ENCODE peak calls at places on chromosomes 12 and 14, in ten cellular contexts. One of them, this sample, is unnamed.

GRCh38 chr14:91946313-91947195 is 940 bp downstream of the FBLN5 start:
- DNase-seq in RCC 7860: no peak
- DNase-seq in SW480: no peak
- DNase-seq in amniotic stem cell: peak
- DNase-seq in NCI-H1092 treated with DMSO at 0.1 percent for 48 hours: no peak
- DNase-seq in NCI-H446: no peak
- DNase-seq in pancreas: no peak
- DNase-seq in NCI-H524: peak
- DNase-seq in NB4: no peak
- DNase-seq in stomach: no peak
- DNase-seq in this sample: no peak

GRCh38 chr12:53051881-53052412 is 2.1 kb downstream of the TNS2 start:
- DNase-seq in NCI-H1092 treated with DMSO at 0.1 percent for 48 hours: no peak
- DNase-seq in pancreas: no peak
- DNase-seq in NCI-H446: no peak
- DNase-seq in SW480: no peak
- DNase-seq in NCI-H524: no peak
- DNase-seq in NB4: no peak
- DNase-seq in RCC 7860: no peak
- DNase-seq in amniotic stem cell: no peak
- DNase-seq in stomach: no peak
- DNase-seq in this sample: no peak

GRCh38 chr12:120062976-120063579 is 53.5 kb downstream of the RAB35 start:
- DNase-seq in stomach: no peak
- DNase-seq in NCI-H524: no peak
- DNase-seq in NB4: no peak
- DNase-seq in SW480: no peak
- DNase-seq in pancreas: no peak
- DNase-seq in amniotic stem cell: no peak
- DNase-seq in RCC 7860: no peak
- DNase-seq in NCI-H446: no peak
- DNase-seq in NCI-H1092 treated with DMSO at 0.1 percent for 48 hours: no peak
- DNase-seq in this sample: no peak

GRCh38 chr12:85834378-85834777 is 1.8 kb downstream of the RASSF9 start:
- DNase-seq in RCC 7860: no peak
- DNase-seq in NCI-H524: no peak
- DNase-seq in NCI-H446: peak
- DNase-seq in NB4: no peak
- DNase-seq in pancreas: no peak
- DNase-seq in NCI-H1092 treated with DMSO at 0.1 percent for 48 hours: no peak
- DNase-seq in amniotic stem cell: no peak
- DNase-seq in SW480: peak
- DNase-seq in stomach: no peak
- DNase-seq in this sample: no peak

GRCh38 chr14:94612174-94612573 is at the start of gene SERPINA3:
- DNase-seq in NB4: no peak
- DNase-seq in SW480: no peak
- DNase-seq in NCI-H446: no peak
- DNase-seq in NCI-H524: no peak
- DNase-seq in stomach: no peak
- DNase-seq in RCC 7860: no peak
- DNase-seq in pancreas: no peak
- DNase-seq in NCI-H1092 treated with DMSO at 0.1 percent for 48 hours: no peak
- DNase-seq in amniotic stem cell: no peak
- DNase-seq in this sample: no peak

GRCh38 chr12:1474059-1474537 is 120.3 kb downstream of the FBXL14 start:
- DNase-seq in NB4: peak
- DNase-seq in SW480: peak
- DNase-seq in NCI-H446: peak
- DNase-seq in NCI-H1092 treated with DMSO at 0.1 percent for 48 hours: peak
- DNase-seq in RCC 7860: peak
- DNase-seq in amniotic stem cell: peak
- DNase-seq in pancreas: no peak
- DNase-seq in NCI-H524: no peak
- DNase-seq in stomach: no peak
- DNase-seq in this sample: no peak

GRCh38 chr14:40164083-40164482 is 731.9 kb upstream of the FBXO33 start:
- DNase-seq in NCI-H446: no peak
- DNase-seq in NB4: no peak
- DNase-seq in NCI-H1092 treated with DMSO at 0.1 percent for 48 hours: no peak
- DNase-seq in NCI-H524: no peak
- DNase-seq in stomach: no peak
- DNase-seq in amniotic stem cell: no peak
- DNase-seq in RCC 7860: peak
- DNase-seq in pancreas: no peak
- DNase-seq in SW480: no peak
- DNase-seq in this sample: no peak

GRCh38 chr12:50633950-50634349 is 129.2 kb downstream of the DIP2B start:
- DNase-seq in SW480: no peak
- DNase-seq in pancreas: no peak
- DNase-seq in NCI-H1092 treated with DMSO at 0.1 percent for 48 hours: no peak
- DNase-seq in NCI-H524: no peak
- DNase-seq in RCC 7860: no peak
- DNase-seq in NB4: no peak
- DNase-seq in amniotic stem cell: no peak
- DNase-seq in NCI-H446: no peak
- DNase-seq in stomach: no peak
- DNase-seq in this sample: no peak

GRCh38 chr14:69532561-69533335 is 41.9 kb downstream of the CCDC177 start:
- DNase-seq in stomach: no peak
- DNase-seq in NCI-H524: no peak
- DNase-seq in NB4: peak
- DNase-seq in SW480: peak
- DNase-seq in RCC 7860: no peak
- DNase-seq in NCI-H446: no peak
- DNase-seq in pancreas: no peak
- DNase-seq in NCI-H1092 treated with DMSO at 0.1 percent for 48 hours: no peak
- DNase-seq in amniotic stem cell: no peak
- DNase-seq in this sample: no peak

GRCh38 chr12:48998497-48999353 is 450 bp downstream of the DDN start:
- DNase-seq in amniotic stem cell: no peak
- DNase-seq in NCI-H446: no peak
- DNase-seq in pancreas: peak
- DNase-seq in RCC 7860: no peak
- DNase-seq in stomach: peak
- DNase-seq in NCI-H1092 treated with DMSO at 0.1 percent for 48 hours: no peak
- DNase-seq in NB4: peak
- DNase-seq in NCI-H524: no peak
- DNase-seq in SW480: peak
- DNase-seq in this sample: no peak

GRCh38 chr12:48175613-48176416 is 7.6 kb upstream of the CCDC184 start:
- DNase-seq in RCC 7860: no peak
- DNase-seq in NCI-H446: no peak
- DNase-seq in NB4: no peak
- DNase-seq in amniotic stem cell: no peak
- DNase-seq in SW480: no peak
- DNase-seq in NCI-H1092 treated with DMSO at 0.1 percent for 48 hours: no peak
- DNase-seq in stomach: no peak
- DNase-seq in pancreas: no peak
- DNase-seq in NCI-H524: no peak
- DNase-seq in this sample: no peak

GRCh38 chr12:116320839-116321238 is 43.3 kb upstream of the MED13L start:
- DNase-seq in SW480: no peak
- DNase-seq in NCI-H1092 treated with DMSO at 0.1 percent for 48 hours: no peak
- DNase-seq in RCC 7860: no peak
- DNase-seq in NCI-H446: peak
- DNase-seq in NCI-H524: no peak
- DNase-seq in stomach: no peak
- DNase-seq in pancreas: no peak
- DNase-seq in amniotic stem cell: no peak
- DNase-seq in NB4: no peak
- DNase-seq in this sample: no peak

GRCh38 chr12:32273712-32274111 is 125.6 kb upstream of the FGD4 start:
- DNase-seq in SW480: no peak
- DNase-seq in RCC 7860: no peak
- DNase-seq in pancreas: no peak
- DNase-seq in amniotic stem cell: no peak
- DNase-seq in stomach: no peak
- DNase-seq in NB4: no peak
- DNase-seq in NCI-H446: no peak
- DNase-seq in NCI-H524: no peak
- DNase-seq in NCI-H1092 treated with DMSO at 0.1 percent for 48 hours: no peak
- DNase-seq in this sample: no peak

GRCh38 chr14:100408350-100409015 is 85.3 kb downstream of the SLC25A47 start:
- DNase-seq in pancreas: no peak
- DNase-seq in NCI-H524: no peak
- DNase-seq in NB4: peak
- DNase-seq in NCI-H1092 treated with DMSO at 0.1 percent for 48 hours: no peak
- DNase-seq in RCC 7860: no peak
- DNase-seq in NCI-H446: no peak
- DNase-seq in stomach: no peak
- DNase-seq in SW480: no peak
- DNase-seq in amniotic stem cell: no peak
- DNase-seq in this sample: no peak

GRCh38 chr14:91373591-91374245 is 43.9 kb downstream of the CCDC88C start:
- DNase-seq in stomach: no peak
- DNase-seq in pancreas: no peak
- DNase-seq in NCI-H446: no peak
- DNase-seq in RCC 7860: peak
- DNase-seq in NB4: peak
- DNase-seq in NCI-H1092 treated with DMSO at 0.1 percent for 48 hours: peak
- DNase-seq in SW480: no peak
- DNase-seq in amniotic stem cell: no peak
- DNase-seq in NCI-H524: peak
- DNase-seq in this sample: peak

GRCh38 chr12:107444771-107445170 is 240.8 kb upstream of the PWP1 start:
- DNase-seq in RCC 7860: no peak
- DNase-seq in NCI-H1092 treated with DMSO at 0.1 percent for 48 hours: no peak
- DNase-seq in pancreas: no peak
- DNase-seq in SW480: no peak
- DNase-seq in NCI-H446: no peak
- DNase-seq in amniotic stem cell: no peak
- DNase-seq in stomach: no peak
- DNase-seq in NCI-H524: no peak
- DNase-seq in NB4: no peak
- DNase-seq in this sample: no peak

GRCh38 chr14:48584031-48584430 is 908.6 kb upstream of the MDGA2 start:
- DNase-seq in stomach: no peak
- DNase-seq in NCI-H1092 treated with DMSO at 0.1 percent for 48 hours: no peak
- DNase-seq in NCI-H524: no peak
- DNase-seq in NCI-H446: no peak
- DNase-seq in RCC 7860: peak
- DNase-seq in NB4: no peak
- DNase-seq in pancreas: no peak
- DNase-seq in SW480: peak
- DNase-seq in amniotic stem cell: no peak
- DNase-seq in this sample: no peak

GRCh38 chr12:68291396-68292036 is 38.1 kb upstream of the IL22 start:
- DNase-seq in stomach: no peak
- DNase-seq in SW480: no peak
- DNase-seq in NCI-H1092 treated with DMSO at 0.1 percent for 48 hours: no peak
- DNase-seq in RCC 7860: no peak
- DNase-seq in pancreas: no peak
- DNase-seq in NCI-H524: no peak
- DNase-seq in NCI-H446: no peak
- DNase-seq in NB4: no peak
- DNase-seq in amniotic stem cell: no peak
- DNase-seq in this sample: no peak

GRCh38 chr12:55767156-55767555 is 24.2 kb downstream of the GDF11 start:
- DNase-seq in stomach: no peak
- DNase-seq in NCI-H1092 treated with DMSO at 0.1 percent for 48 hours: no peak
- DNase-seq in NCI-H446: no peak
- DNase-seq in pancreas: no peak
- DNase-seq in amniotic stem cell: no peak
- DNase-seq in NB4: no peak
- DNase-seq in RCC 7860: no peak
- DNase-seq in NCI-H524: no peak
- DNase-seq in SW480: no peak
- DNase-seq in this sample: no peak

This sample was measured in CD4-positive, alpha-beta memory T cell.